ENCODE peak calls at places on chromosomes 7 and 10, in nine cellular contexts. Q is HepG2; M is heart left ventricle; X is stimulated activated effector memory CD8-positive, alpha-beta T cell treated with anti-CD3 and anti-CD28 coated beads, Interleukin-12 subunit alpha, Interleukin-12 subunit beta, amount 100 ng/mL, for 72 hours; P is effector memory CD8-positive, alpha-beta T cell; C is lower lobe of right lung; I is right cardiac atrium; R is A549; S is activated naive CD8-positive, alpha-beta T cell treated with anti-CD3 and anti-CD28 coated beads, Interleukin-2, amount 10 ng/mL, durations not matched to agents 7 days and 5 days. V is an unnamed sample.

GRCh38 chr7:107874097-107874496 is 16.9 kb upstream of the DLD start:
- ATAC-seq in Q (no peak), M (no peak), X (no peak), P (no peak), C (no peak), I (no peak), R (no peak), S (no peak), V (no peak)

GRCh38 chr10:96130326-96130758 is 245 bp downstream of the ZNF518A start:
- ATAC-seq in Q (peak), M (peak), X (peak), P (peak), C (peak), I (peak), R (peak), S (peak), V (peak)

GRCh38 chr10:89147256-89147655 is 59.9 kb downstream of the CH25H start:
- ATAC-seq in Q (no peak), M (no peak), X (no peak), P (no peak), C (no peak), I (no peak), R (no peak), S (no peak), V (no peak)

GRCh38 chr10:63197304-63198092 is 64.4 kb downstream of the NRBF2 start:
- ATAC-seq in Q (no peak), M (peak), X (no peak), P (no peak), C (no peak), I (peak), R (no peak), S (no peak), V (no peak)

GRCh38 chr10:63698815-63699205 is 177.6 kb downstream of the REEP3 start:
- ATAC-seq in Q (peak), M (peak), X (no peak), P (no peak), C (no peak), I (peak), R (peak), S (no peak), V (no peak)

GRCh38 chr10:24962998-24963397 is 10.6 kb upstream of the PRTFDC1 start:
- ATAC-seq in Q (peak), M (no peak), X (peak), P (no peak), C (no peak), I (no peak), R (peak), S (no peak), V (no peak)

GRCh38 chr10:106513328-106513727 is 651.2 kb downstream of the SORCS1 start:
- ATAC-seq in Q (no peak), M (no peak), X (no peak), P (no peak), C (no peak), I (no peak), R (no peak), S (no peak), V (no peak)

GRCh38 chr10:5433182-5433581 is 20.8 kb downstream of the NET1 start:
- ATAC-seq in Q (peak), M (no peak), X (no peak), P (no peak), C (no peak), I (no peak), R (no peak), S (no peak), V (no peak)

GRCh38 chr7:110522751-110523200 is 568.2 kb upstream of the LRRN3 start:
- ATAC-seq in Q (peak), M (no peak), X (no peak), P (no peak), C (no peak), I (no peak), R (peak), S (no peak), V (no peak)

GRCh38 chr7:140631006-140631405 is 9.6 kb downstream of the DENND2A start:
- ATAC-seq in Q (no peak), M (peak), X (no peak), P (no peak), C (no peak), I (peak), R (no peak), S (no peak), V (no peak)

GRCh38 chr7:75966209-75966961 is 28.0 kb downstream of the TMEM120A start:
- ATAC-seq in Q (no peak), M (peak), X (no peak), P (no peak), C (peak), I (peak), R (no peak), S (no peak), V (no peak)

GRCh38 chr7:65827366-65827765 is 45.5 kb upstream of the VKORC1L1 start:
- ATAC-seq in Q (no peak), M (no peak), X (no peak), P (no peak), C (no peak), I (no peak), R (no peak), S (no peak), V (no peak)

V was measured in stimulated activated memory B cell treated with anti-CD40 and anti-IgM and Interleukin-4, amounts not matched to agents 10 μg/mL and 1 μg/mL and 100 μg/mL, for 72 hours.